ENCODE peak calls at places on chromosomes 16 and 17, in ten cellular contexts. K, D, U, S, Q, N, O, P, F and M are unnamed samples.

GRCh38 chr16:87575027-87575804 is 27.1 kb upstream of the JPH3 start:
- DNase-seq in Q (no peak), N (no peak), U (no peak), P (peak), K (no peak), O (no peak), S (peak), F (no peak), D (peak), M (peak)

GRCh38 chr16:2035431-2036199 is 8.9 kb downstream of the NHERF2 start:
- DNase-seq in K (peak), N (no peak), S (no peak), U (peak), D (peak), O (no peak), F (no peak), Q (no peak), P (peak), M (peak)

GRCh38 chr16:48462146-48462740 is 77.0 kb upstream of the SIAH1 start:
- DNase-seq in F (no peak), D (no peak), Q (no peak), O (peak), K (no peak), S (no peak), N (no peak), U (no peak), P (peak), M (no peak)

GRCh38 chr16:10156111-10156510 is 26.1 kb downstream of the GRIN2A start:
- DNase-seq in N (no peak), O (no peak), F (no peak), P (no peak), S (no peak), D (no peak), K (no peak), U (no peak), Q (no peak), M (no peak)

GRCh38 chr17:74917430-74917829 is 5.6 kb downstream of the USH1G start:
- DNase-seq in P (no peak), K (no peak), U (no peak), S (no peak), O (no peak), N (no peak), F (no peak), D (no peak), Q (no peak), M (no peak)

GRCh38 chr16:89721644-89722391 is 481 bp downstream of the ZNF276 start:
- DNase-seq in O (peak), P (peak), U (peak), Q (peak), S (no peak), F (peak), K (peak), D (peak), N (peak), M (peak)

GRCh38 chr17:81325974-81326358 is 30.9 kb upstream of the SLC38A10 start:
- DNase-seq in N (no peak), P (no peak), S (no peak), O (no peak), K (no peak), D (no peak), F (no peak), U (no peak), Q (no peak), M (no peak)

GRCh38 chr16:85417156-85417860 is 195.8 kb upstream of the GSE1 start:
- DNase-seq in F (peak), K (no peak), S (no peak), Q (no peak), D (no peak), P (no peak), O (no peak), N (no peak), U (no peak), M (peak)

GRCh38 chr17:21288581-21289017 is 4.1 kb downstream of the MAP2K3 start:
- DNase-seq in N (peak), U (no peak), F (peak), S (no peak), D (no peak), K (peak), P (no peak), Q (peak), O (no peak), M (no peak)

GRCh38 chr17:2592974-2593845 is at the start of gene PAFAH1B1:
- DNase-seq in K (peak), O (peak), S (peak), N (peak), F (peak), U (peak), Q (peak), P (peak), D (peak), M (peak)

GRCh38 chr17:3596804-3597464 is 12.3 kb downstream of the TRPV1 start:
- DNase-seq in D (no peak), O (no peak), S (no peak), P (no peak), N (no peak), Q (no peak), U (no peak), K (no peak), F (peak), M (no peak)

GRCh38 chr17:31802502-31802901 is 56.5 kb downstream of the COPRS start:
- DNase-seq in Q (no peak), D (no peak), N (no peak), U (no peak), K (no peak), P (peak), O (no peak), F (no peak), S (peak), M (no peak)

GRCh38 chr16:11618107-11618717 is 31.5 kb upstream of the LITAF start:
- DNase-seq in U (no peak), P (no peak), Q (no peak), S (no peak), O (peak), F (no peak), N (no peak), D (no peak), K (no peak), M (no peak)

GRCh38 chr17:64025732-64026294 is 5.4 kb upstream of the ICAM2 start:
- DNase-seq in N (peak), F (peak), O (peak), K (peak), U (peak), D (peak), S (peak), Q (peak), P (peak), M (peak)

GRCh38 chr17:2239882-2240430 is 63.6 kb downstream of the SMG6 start:
- DNase-seq in P (peak), S (no peak), F (peak), K (peak), O (peak), D (no peak), U (peak), Q (no peak), N (no peak), M (peak)

GRCh38 chr17:12940699-12941098 is 77.1 kb downstream of the ELAC2 start:
- DNase-seq in P (no peak), U (no peak), S (no peak), Q (no peak), D (no peak), N (no peak), O (no peak), K (no peak), F (no peak), M (no peak)

GRCh38 chr17:28644782-28645575 is at the start of gene BLTP2:
- DNase-seq in F (peak), N (peak), K (peak), U (peak), O (peak), D (peak), S (peak), P (peak), Q (peak), M (peak)